ENCODE peak calls at places on chromosomes 11 and 22, in five cellular contexts. A is spleen, S is transverse colon, Q is prostate gland, F is HCT116. W is an unnamed sample.

GRCh38 chr11:59822989-59823566 is 12.5 kb upstream of the MRPL16 start:
- DNase-seq in S (peak; percentile 33), F (peak; percentile 69), Q (no peak), A (no peak), W (no peak)

GRCh38 chr11:13316528-13316961 is 39.0 kb downstream of the BMAL1 start:
- DNase-seq in A (no peak), S (no peak), Q (no peak), F (no peak), W (no peak)

GRCh38 chr11:76249195-76249741 is 43.0 kb upstream of the WNT11 start:
- DNase-seq in Q (no peak), A (no peak), F (no peak), S (peak; percentile 40), W (no peak)

GRCh38 chr22:25060522-25061071 is 108.1 kb downstream of the KIAA1671 start:
- DNase-seq in S (no peak), Q (no peak), A (no peak), F (no peak), W (no peak)

GRCh38 chr11:34899633-34900016 is 16.6 kb downstream of the APIP start:
- DNase-seq in F (no peak), A (no peak), Q (no peak), S (no peak), W (no peak)

GRCh38 chr22:43424865-43425630 is 13.2 kb downstream of the MPPED1 start:
- DNase-seq in Q (no peak), A (no peak), F (no peak), S (no peak), W (no peak)

GRCh38 chr22:22916952-22917290 is 29.3 kb downstream of the IGLL5 start:
- DNase-seq in Q (no peak), F (no peak), A (no peak), S (no peak), W (no peak)

GRCh38 chr11:60130496-60130895 is 42.0 kb downstream of the MS4A2 start:
- DNase-seq in F (peak; percentile 47), A (no peak), S (peak; percentile 38), Q (peak; percentile 9), W (no peak)

GRCh38 chr11:76459846-76460245 is 15.0 kb downstream of the EMSY start:
- DNase-seq in A (no peak), Q (no peak), S (no peak), F (no peak), W (no peak)

GRCh38 chr11:45182902-45183301 is 36.5 kb downstream of the PRDM11 start:
- DNase-seq in A (no peak), Q (no peak), S (peak; percentile 51), F (peak; percentile 19), W (no peak)

GRCh38 chr11:116233581-116233980 is 539.2 kb downstream of the BUD13 start:
- DNase-seq in Q (no peak), F (no peak), S (no peak), A (no peak), W (no peak)

GRCh38 chr22:43473441-43473840 is 61.6 kb downstream of the MPPED1 start:
- DNase-seq in Q (no peak), F (no peak), A (peak; percentile 47), S (no peak), W (no peak)

GRCh38 chr11:121418625-121419114 is 33.4 kb upstream of the SORL1 start:
- DNase-seq in S (peak; percentile 36), A (peak; percentile 88), F (no peak), Q (no peak), W (no peak)

GRCh38 chr11:125168875-125169537 is 4.5 kb downstream of the PKNOX2 start:
- DNase-seq in S (no peak), A (peak; percentile 20), F (no peak), Q (no peak), W (no peak)

GRCh38 chr11:134725939-134726639 is 314.0 kb upstream of the B3GAT1 start:
- DNase-seq in Q (peak; percentile 44), A (peak; percentile 62), F (peak; percentile 35), S (peak; percentile 24), W (no peak)

GRCh38 chr11:108368134-108368533 is 99.2 kb downstream of the C11orf65 start:
- DNase-seq in S (no peak), F (no peak), A (no peak), Q (no peak), W (no peak)

GRCh38 chr11:774873-775592 is 2.3 kb downstream of the GATD1 start:
- DNase-seq in S (no peak), Q (no peak), F (no peak), A (peak; percentile 76), W (no peak)

GRCh38 chr11:772429-773390 is 4.6 kb downstream of the GATD1 start:
- DNase-seq in S (no peak), A (no peak), Q (no peak), F (no peak), W (no peak)

GRCh38 chr11:773425-773824 is 3.9 kb downstream of the GATD1 start:
- DNase-seq in Q (no peak), A (no peak), S (no peak), F (no peak), W (no peak)

GRCh38 chr11:771617-772204 is 5.6 kb downstream of the GATD1 start:
- DNase-seq in A (no peak), Q (no peak), F (no peak), S (no peak), W (no peak)

DNA sequence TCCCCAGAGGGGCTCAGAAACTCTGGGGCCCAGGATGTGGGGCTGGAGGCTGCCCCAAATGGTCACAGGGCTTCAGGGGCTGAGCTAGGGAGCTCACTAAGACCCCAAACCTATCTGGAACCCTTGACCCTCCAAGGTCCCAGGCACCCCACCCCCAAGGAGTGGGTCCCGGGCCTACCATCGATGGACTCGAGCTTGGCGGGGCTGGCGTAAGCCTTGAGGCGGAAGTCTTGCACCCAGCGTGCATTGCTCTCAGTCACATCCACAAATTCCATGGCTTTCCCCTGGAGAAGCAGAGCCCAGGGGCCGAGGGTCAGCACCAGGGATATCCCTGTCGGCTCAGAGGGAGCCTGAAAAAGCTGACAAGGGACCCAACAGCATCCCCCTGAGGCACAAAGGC is 3.5 kb downstream of the GATD1 start:
- DNase-seq in Q (no peak), S (no peak), A (no peak), F (no peak), W (no peak)
- TF ChIP-seq POLR2AphosphoS5 in Q (no peak), S (no peak), A (no peak), F (no peak), W (no peak)

GRCh38 chr11:113567097-113567496 is 91.9 kb upstream of the DRD2 start:
- DNase-seq in A (no peak), F (no peak), S (no peak), Q (no peak), W (no peak)
- TF ChIP-seq POLR2A in A (no peak), F (no peak), S (no peak), Q (no peak), W (no peak)

DNA sequence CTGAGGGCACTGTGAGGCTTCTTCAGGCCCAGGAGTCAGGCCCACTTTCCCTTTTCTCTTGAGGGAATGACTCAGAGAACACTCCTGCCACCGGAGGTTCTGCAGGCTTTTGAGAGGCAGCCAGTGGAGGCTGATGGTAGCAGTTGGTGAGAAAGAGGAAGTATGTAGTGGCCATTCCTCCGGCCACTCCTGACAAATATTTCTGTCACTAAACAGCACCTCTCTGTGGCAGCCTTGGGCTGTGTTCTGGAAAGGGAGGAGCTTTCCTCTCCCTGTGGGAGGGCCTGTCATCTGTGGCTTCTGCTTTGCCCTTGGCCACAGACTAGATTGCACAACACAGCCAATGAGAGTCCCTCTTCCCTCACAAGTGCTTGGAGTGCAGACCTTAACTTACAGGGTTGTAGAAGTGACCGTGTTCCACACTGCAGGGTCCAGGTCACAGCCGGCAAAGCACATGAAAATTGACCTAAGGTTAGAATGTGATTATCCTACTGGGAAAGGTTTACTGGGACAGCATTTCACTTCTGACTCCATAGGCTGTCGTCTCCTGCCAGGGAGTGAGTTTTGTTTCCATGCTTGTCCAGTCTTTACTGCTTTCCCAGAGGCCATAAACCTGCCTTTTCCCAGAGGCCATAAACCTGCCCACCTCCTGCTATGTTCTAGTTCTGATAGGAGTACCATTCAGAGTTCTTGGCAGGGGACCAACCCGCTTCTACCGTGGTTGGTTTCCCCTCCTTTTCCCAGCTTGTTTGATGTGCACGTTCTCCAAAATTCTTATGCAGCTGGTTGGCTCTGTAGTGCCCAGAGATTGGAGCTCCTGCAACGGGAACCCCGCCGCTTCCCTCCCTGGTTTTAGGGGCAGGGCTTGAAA is 33.3 kb downstream of the MARK2 start:
- DNase-seq in F (peak; percentile 60), Q (peak; percentile 92), S (peak; percentile 87), A (peak; percentile 89), W (peak; percentile 55)
- TF ChIP-seq POLR2AphosphoS5 in F (no peak), Q (peak; percentile 94), S (peak; percentile 67), A (peak; percentile 90), W (no peak)

GRCh38 chr22:49926916-49927315 is 8.5 kb downstream of the CRELD2 start:
- DNase-seq in F (no peak), A (no peak), S (no peak), Q (no peak), W (no peak)

GRCh38 chr22:49929553-49929979 is 11.1 kb downstream of the CRELD2 start:
- DNase-seq in A (peak; percentile 97), F (no peak), S (peak; percentile 78), Q (no peak), W (peak; percentile 92)

GRCh38 chr22:49928571-49929552 is 10.4 kb downstream of the CRELD2 start:
- DNase-seq in F (no peak), A (no peak), Q (no peak), S (no peak), W (no peak)

GRCh38 chr22:49928185-49928495 is 9.7 kb downstream of the CRELD2 start:
- DNase-seq in F (no peak), S (no peak), Q (no peak), A (no peak), W (no peak)

DNA sequence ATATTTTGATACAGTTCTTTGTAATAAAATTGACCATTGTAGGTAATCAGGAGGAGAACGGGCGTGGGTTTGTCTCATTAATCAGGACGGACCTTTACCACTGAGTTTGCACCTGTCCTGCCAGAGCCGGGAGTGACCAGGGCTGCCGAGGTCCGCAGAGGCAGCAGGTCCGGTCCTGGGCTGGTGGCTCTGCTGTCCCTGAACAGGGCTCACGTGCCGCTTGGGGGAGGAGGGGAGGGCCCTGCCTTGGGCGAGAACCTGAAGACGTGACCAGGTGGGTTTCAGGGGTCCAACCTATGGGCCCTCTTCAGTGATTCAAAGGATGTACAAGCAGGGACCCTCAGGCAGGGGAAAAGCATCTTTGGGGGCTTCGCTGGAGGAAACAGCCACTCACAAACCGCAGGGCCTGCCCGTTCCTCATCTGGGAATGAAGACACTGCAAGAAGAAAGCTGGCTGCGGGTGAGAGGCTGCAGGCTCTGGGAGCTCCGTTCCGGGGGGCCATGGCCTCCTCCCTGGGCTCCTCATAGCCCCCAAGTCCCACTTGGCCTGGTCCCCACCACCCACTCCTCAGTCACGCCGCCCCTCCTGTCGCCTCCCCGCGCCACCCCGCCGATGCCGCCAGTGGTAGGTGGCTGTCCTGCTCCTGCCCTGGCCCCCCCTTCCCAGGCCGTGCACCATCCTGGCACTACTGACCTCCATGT is 9.2 kb downstream of the CRELD2 start:
- DNase-seq in A (no peak), F (no peak), Q (no peak), S (no peak), W (no peak)
- TF ChIP-seq POLR2A in A (no peak), F (no peak), Q (no peak), S (no peak), W (no peak)